ENCODE peak calls at places on chromosomes 1 and 21, in six cellular contexts. U is H9, V is GM12865, R is uterus, I is AG10803, E is tibial nerve. N is an unnamed sample.

GRCh38 chr1:33188572-33189275 is 6.9 kb upstream of the TRIM62 start:
- DNase-seq in U (no peak), V (no peak), R (no peak), I (peak), E (no peak), N (no peak)

GRCh38 chr21:41703857-41704501 is 62.9 kb downstream of the RIPK4 start:
- DNase-seq in U (no peak), V (no peak), R (no peak), I (no peak), E (no peak), N (no peak)

GRCh38 chr1:174448964-174449363 is 1.2 kb downstream of the GPR52 start:
- DNase-seq in U (no peak), V (no peak), R (peak), I (peak), E (no peak), N (no peak)

GRCh38 chr1:201025571-201026002 is 2.1 kb upstream of the KIF21B start:
- DNase-seq in U (peak), V (peak), R (no peak), I (no peak), E (no peak), N (no peak)

GRCh38 chr1:230332429-230333088 is 93.6 kb downstream of the PGBD5 start:
- DNase-seq in U (peak), V (no peak), R (no peak), I (no peak), E (no peak), N (no peak)

GRCh38 chr1:79845951-79846350 is 839.4 kb upstream of the ADGRL4 start:
- DNase-seq in U (no peak), V (no peak), R (no peak), I (peak), E (no peak), N (peak)

GRCh38 chr1:66402194-66402593 is 131.8 kb upstream of the SGIP1 start:
- DNase-seq in U (no peak), V (peak), R (peak), I (peak), E (peak), N (no peak)

GRCh38 chr1:115702993-115703392 is 61.2 kb downstream of the VANGL1 start:
- DNase-seq in U (no peak), V (no peak), R (no peak), I (no peak), E (no peak), N (no peak)

GRCh38 chr1:59354754-59355337 is 58.0 kb downstream of the FGGY start:
- DNase-seq in U (no peak), V (peak), R (peak), I (no peak), E (peak), N (no peak)

GRCh38 chr21:37155216-37155615 is 82.2 kb downstream of the TTC3 start:
- DNase-seq in U (no peak), V (no peak), R (no peak), I (peak), E (no peak), N (no peak)
- TF ChIP-seq CTCF in U (peak), V (no peak), R (no peak), I (no peak), E (no peak), N (peak)

GRCh38 chr1:30085814-30086770 is 637.3 kb downstream of the MATN1 start:
- DNase-seq in U (peak), V (peak), R (peak), I (peak), E (no peak), N (no peak)
- TF ChIP-seq CTCF in U (peak), V (peak), R (peak), I (no peak), E (peak), N (peak)

GRCh38 chr1:34929853-34930701 is 627 bp upstream of the DLGAP3 start:
- DNase-seq in U (peak), V (no peak), R (no peak), I (no peak), E (no peak), N (no peak)
- TF ChIP-seq CTCF in U (no peak), V (no peak), R (no peak), I (no peak), E (no peak), N (no peak)

DNA sequence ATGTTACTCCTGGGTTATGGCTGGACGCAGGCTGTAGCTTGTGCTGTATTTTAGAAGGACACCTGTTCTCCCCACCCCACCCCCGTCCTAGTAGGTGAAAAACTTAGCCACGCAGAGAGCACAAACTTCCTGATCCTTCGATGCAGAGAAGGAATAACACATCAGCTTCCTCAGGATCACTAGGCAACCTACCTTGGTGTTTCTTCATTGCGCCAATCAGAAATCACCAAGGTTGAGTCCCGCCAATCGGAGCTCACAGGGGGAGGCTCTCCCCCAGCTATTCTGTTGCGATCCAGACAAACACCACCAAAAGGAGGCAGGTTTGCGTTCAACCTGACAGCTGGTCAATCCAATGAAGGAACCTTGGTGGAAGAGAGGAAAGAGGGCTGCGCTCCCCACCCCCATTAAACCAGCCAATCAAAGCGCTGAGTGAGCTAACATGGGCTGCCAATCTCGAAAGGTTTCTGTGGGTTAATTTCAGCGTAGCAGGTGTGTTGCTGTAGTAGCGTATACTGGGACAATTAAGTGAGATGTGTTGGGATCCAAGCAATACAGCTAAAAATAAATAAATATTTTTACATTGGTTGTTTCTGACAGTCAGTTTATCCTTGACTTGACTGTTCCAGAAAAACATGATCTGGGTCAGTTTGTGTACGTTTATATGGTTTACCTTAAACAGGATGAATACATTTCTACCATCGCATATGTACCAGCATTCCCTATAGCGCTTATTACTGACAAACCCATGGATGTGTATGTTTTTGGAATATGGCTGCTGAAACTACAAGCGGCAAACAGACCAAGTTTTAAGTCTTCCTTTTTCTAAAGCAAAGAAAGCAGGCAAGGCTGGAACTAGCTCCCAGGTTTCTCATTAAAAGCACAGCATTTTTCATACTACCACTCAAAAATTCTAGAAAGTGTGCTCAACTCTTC is at the start of gene GOLPH3L:
- DNase-seq in U (peak), V (peak), R (peak), I (peak), E (peak), N (peak)
- TF ChIP-seq CTCF in U (no peak), V (peak), R (no peak), I (peak), E (peak), N (peak)

GRCh38 chr1:107051266-107051665 is 5.2 kb upstream of the PRMT6 start:
- DNase-seq in U (no peak), V (no peak), R (no peak), I (no peak), E (no peak), N (no peak)

GRCh38 chr1:107048255-107048654 is 8.2 kb upstream of the PRMT6 start:
- DNase-seq in U (no peak), V (no peak), R (no peak), I (no peak), E (no peak), N (no peak)

DNA sequence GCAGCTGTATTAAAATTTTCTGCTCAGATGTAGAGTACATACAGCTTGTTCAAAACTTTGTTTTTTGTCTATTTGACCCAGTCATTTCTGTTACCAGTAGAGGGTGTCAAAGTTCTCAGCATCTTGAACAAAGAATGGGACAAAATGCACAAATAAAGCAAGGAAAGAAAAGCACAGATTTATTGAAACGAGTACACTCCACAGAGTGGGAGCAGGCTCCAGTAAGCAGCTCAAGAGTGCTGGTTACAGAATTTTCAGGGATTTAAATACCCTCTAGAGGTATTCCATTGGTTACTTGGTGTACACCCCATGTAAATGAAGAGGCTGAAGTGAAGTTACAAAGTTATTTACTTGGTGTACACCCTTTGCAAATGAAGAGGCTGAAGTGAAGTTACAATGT is 8.9 kb upstream of the PRMT6 start:
- DNase-seq in U (no peak), V (no peak), R (no peak), I (peak), E (no peak), N (no peak)
- TF ChIP-seq CTCF in U (no peak), V (no peak), R (no peak), I (no peak), E (no peak), N (peak)

N was measured in HFFc6.